ENCODE peak calls at places on chromosome 11, in seven cellular contexts. One of them, this sample, is unnamed.

GRCh38 chr11:35141538-35141937 is 2.6 kb downstream of the CD44 start:
- DNase-seq in fibroblast of pulmonary artery: no peak
- DNase-seq in fibroblast of lung: no peak
- DNase-seq in lower lobe of right lung: peak; percentile 85
- DNase-seq in suprapubic skin: peak; percentile 87
- DNase-seq in esophagus squamous epithelium: no peak
- DNase-seq in MM.1S: no peak
- DNase-seq in this sample: no peak

GRCh38 chr11:61071880-61072279 is 30.4 kb upstream of the CD5 start:
- DNase-seq in fibroblast of pulmonary artery: no peak
- DNase-seq in fibroblast of lung: no peak
- DNase-seq in lower lobe of right lung: no peak
- DNase-seq in suprapubic skin: no peak
- DNase-seq in esophagus squamous epithelium: no peak
- DNase-seq in MM.1S: no peak
- DNase-seq in this sample: no peak

GRCh38 chr11:41461057-41461681 is 1.7 kb upstream of the LRRC4C start:
- DNase-seq in fibroblast of pulmonary artery: peak; percentile 25
- DNase-seq in fibroblast of lung: no peak
- DNase-seq in lower lobe of right lung: no peak
- DNase-seq in suprapubic skin: no peak
- DNase-seq in esophagus squamous epithelium: no peak
- DNase-seq in MM.1S: peak; percentile 27
- DNase-seq in this sample: no peak

GRCh38 chr11:70354629-70355028 is 43.7 kb upstream of the CTTN start:
- DNase-seq in fibroblast of pulmonary artery: no peak
- DNase-seq in fibroblast of lung: no peak
- DNase-seq in lower lobe of right lung: no peak
- DNase-seq in suprapubic skin: no peak
- DNase-seq in esophagus squamous epithelium: no peak
- DNase-seq in MM.1S: no peak
- DNase-seq in this sample: no peak

GRCh38 chr11:22922672-22923071 is 62.4 kb upstream of the CCDC179 start:
- DNase-seq in fibroblast of pulmonary artery: peak; percentile 2
- DNase-seq in fibroblast of lung: no peak
- DNase-seq in lower lobe of right lung: no peak
- DNase-seq in suprapubic skin: no peak
- DNase-seq in esophagus squamous epithelium: no peak
- DNase-seq in MM.1S: no peak
- DNase-seq in this sample: no peak

GRCh38 chr11:65187146-65187675 is 5.5 kb downstream of the CAPN1 start:
- DNase-seq in fibroblast of pulmonary artery: no peak
- DNase-seq in fibroblast of lung: no peak
- DNase-seq in lower lobe of right lung: no peak
- DNase-seq in suprapubic skin: peak; percentile 47
- DNase-seq in esophagus squamous epithelium: no peak
- DNase-seq in MM.1S: no peak
- DNase-seq in this sample: no peak

GRCh38 chr11:278001-278951 is at the start of gene NLRP6:
- DNase-seq in fibroblast of pulmonary artery: no peak
- DNase-seq in fibroblast of lung: no peak
- DNase-seq in lower lobe of right lung: no peak
- DNase-seq in suprapubic skin: peak; percentile 66
- DNase-seq in esophagus squamous epithelium: no peak
- DNase-seq in MM.1S: no peak
- DNase-seq in this sample: no peak

GRCh38 chr11:13745165-13745564 is 76.7 kb downstream of the FAR1 start:
- DNase-seq in fibroblast of pulmonary artery: peak; percentile 27
- DNase-seq in fibroblast of lung: no peak
- DNase-seq in lower lobe of right lung: no peak
- DNase-seq in suprapubic skin: no peak
- DNase-seq in esophagus squamous epithelium: no peak
- DNase-seq in MM.1S: no peak
- DNase-seq in this sample: no peak

GRCh38 chr11:60767388-60767811 is 10.7 kb downstream of the MS4A15 start:
- DNase-seq in fibroblast of pulmonary artery: no peak
- DNase-seq in fibroblast of lung: no peak
- DNase-seq in lower lobe of right lung: no peak
- DNase-seq in suprapubic skin: no peak
- DNase-seq in esophagus squamous epithelium: no peak
- DNase-seq in MM.1S: no peak
- DNase-seq in this sample: no peak

GRCh38 chr11:130606781-130607511 is 158.5 kb downstream of the ADAMTS15 start:
- DNase-seq in fibroblast of pulmonary artery: no peak
- DNase-seq in fibroblast of lung: peak; percentile 60
- DNase-seq in lower lobe of right lung: no peak
- DNase-seq in suprapubic skin: peak; percentile 86
- DNase-seq in esophagus squamous epithelium: no peak
- DNase-seq in MM.1S: no peak
- DNase-seq in this sample: peak; percentile 84

GRCh38 chr11:36186340-36186739 is 102.9 kb downstream of the COMMD9 start:
- DNase-seq in fibroblast of pulmonary artery: peak; percentile 91
- DNase-seq in fibroblast of lung: peak; percentile 97
- DNase-seq in lower lobe of right lung: no peak
- DNase-seq in suprapubic skin: no peak
- DNase-seq in esophagus squamous epithelium: no peak
- DNase-seq in MM.1S: no peak
- DNase-seq in this sample: peak; percentile 77

GRCh38 chr11:12674571-12674935 is 332 bp downstream of the TEAD1 start:
- DNase-seq in fibroblast of pulmonary artery: peak; percentile 23
- DNase-seq in fibroblast of lung: no peak
- DNase-seq in lower lobe of right lung: no peak
- DNase-seq in suprapubic skin: peak; percentile 79
- DNase-seq in esophagus squamous epithelium: no peak
- DNase-seq in MM.1S: peak; percentile 36
- DNase-seq in this sample: no peak

GRCh38 chr11:10371926-10372641 is 67.2 kb downstream of the ADM start:
- DNase-seq in fibroblast of pulmonary artery: no peak
- DNase-seq in fibroblast of lung: peak; percentile 11
- DNase-seq in lower lobe of right lung: no peak
- DNase-seq in suprapubic skin: no peak
- DNase-seq in esophagus squamous epithelium: no peak
- DNase-seq in MM.1S: no peak
- DNase-seq in this sample: no peak

GRCh38 chr11:111680486-111681175 is 78.4 kb downstream of the SIK2 start:
- DNase-seq in fibroblast of pulmonary artery: no peak
- DNase-seq in fibroblast of lung: no peak
- DNase-seq in lower lobe of right lung: no peak
- DNase-seq in suprapubic skin: no peak
- DNase-seq in esophagus squamous epithelium: no peak
- DNase-seq in MM.1S: no peak
- DNase-seq in this sample: no peak

GRCh38 chr11:119374632-119375394 is 6.7 kb downstream of the USP2 start:
- DNase-seq in fibroblast of pulmonary artery: no peak
- DNase-seq in fibroblast of lung: no peak
- DNase-seq in lower lobe of right lung: no peak
- DNase-seq in suprapubic skin: no peak
- DNase-seq in esophagus squamous epithelium: no peak
- DNase-seq in MM.1S: no peak
- DNase-seq in this sample: no peak

GRCh38 chr11:119375629-119376196 is 5.8 kb downstream of the USP2 start:
- DNase-seq in fibroblast of pulmonary artery: peak; percentile 71
- DNase-seq in fibroblast of lung: peak; percentile 95
- DNase-seq in lower lobe of right lung: no peak
- DNase-seq in suprapubic skin: no peak
- DNase-seq in esophagus squamous epithelium: no peak
- DNase-seq in MM.1S: no peak
- DNase-seq in this sample: peak; percentile 64

GRCh38 chr11:119373059-119373875 is 8.2 kb downstream of the USP2 start:
- DNase-seq in fibroblast of pulmonary artery: no peak
- DNase-seq in fibroblast of lung: no peak
- DNase-seq in lower lobe of right lung: no peak
- DNase-seq in suprapubic skin: no peak
- DNase-seq in esophagus squamous epithelium: no peak
- DNase-seq in MM.1S: no peak
- DNase-seq in this sample: no peak

GRCh38 chr11:119372260-119373058 is 9.0 kb downstream of the USP2 start:
- DNase-seq in fibroblast of pulmonary artery: no peak
- DNase-seq in fibroblast of lung: no peak
- DNase-seq in lower lobe of right lung: no peak
- DNase-seq in suprapubic skin: no peak
- DNase-seq in esophagus squamous epithelium: no peak
- DNase-seq in MM.1S: no peak
- DNase-seq in this sample: no peak

GRCh38 chr11:119373917-119374631 is 7.4 kb downstream of the USP2 start:
- DNase-seq in fibroblast of pulmonary artery: peak; percentile 82
- DNase-seq in fibroblast of lung: peak; percentile 86
- DNase-seq in lower lobe of right lung: no peak
- DNase-seq in suprapubic skin: no peak
- DNase-seq in esophagus squamous epithelium: no peak
- DNase-seq in MM.1S: peak; percentile 38
- DNase-seq in this sample: peak; percentile 61
- H3K4me3 ChIP-seq in fibroblast of pulmonary artery: no peak overlapping the region
- H3K4me3 ChIP-seq in fibroblast of lung: no peak overlapping the region
- H3K4me3 ChIP-seq in lower lobe of right lung: no peak overlapping the region
- H3K4me3 ChIP-seq in suprapubic skin: no peak overlapping the region
- H3K4me3 ChIP-seq in esophagus squamous epithelium: no peak overlapping the region
- H3K4me3 ChIP-seq in MM.1S: no peak overlapping the region
- H3K4me3 ChIP-seq in this sample: no peak overlapping the region

DNA sequence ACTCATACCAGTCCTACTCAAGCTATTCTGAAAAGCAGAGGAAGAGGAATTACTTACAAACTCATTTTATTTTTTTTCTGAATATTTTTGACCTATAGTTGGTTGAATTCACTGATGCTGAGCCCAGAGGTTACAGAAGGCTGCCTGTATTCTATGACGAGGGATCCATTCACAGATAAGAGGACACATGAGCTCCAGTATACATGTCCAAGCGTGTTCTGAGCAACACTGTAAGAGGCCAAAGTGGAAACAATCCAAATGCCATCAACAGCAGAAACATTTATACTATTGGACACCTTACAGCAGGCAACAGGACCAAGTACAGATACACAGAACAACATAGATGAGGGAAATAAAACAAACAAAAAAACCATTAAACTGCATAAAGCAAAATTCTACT is 10.3 kb downstream of the KDM4E start:
- DNase-seq in fibroblast of pulmonary artery: no peak
- DNase-seq in fibroblast of lung: no peak
- DNase-seq in lower lobe of right lung: no peak
- DNase-seq in suprapubic skin: no peak
- DNase-seq in esophagus squamous epithelium: no peak
- DNase-seq in MM.1S: no peak
- DNase-seq in this sample: no peak
- TF ChIP-seq CTCF in fibroblast of pulmonary artery: no peak
- TF ChIP-seq CTCF in fibroblast of lung: no peak
- TF ChIP-seq CTCF in lower lobe of right lung: no peak
- TF ChIP-seq CTCF in suprapubic skin: no peak
- TF ChIP-seq CTCF in esophagus squamous epithelium: no peak
- TF ChIP-seq CTCF in MM.1S: no peak
- TF ChIP-seq CTCF in this sample: no peak

GRCh38 chr11:1824221-1825038 is 10.4 kb upstream of the SYT8 start:
- DNase-seq in fibroblast of pulmonary artery: no peak
- DNase-seq in fibroblast of lung: no peak
- DNase-seq in lower lobe of right lung: no peak
- DNase-seq in suprapubic skin: no peak
- DNase-seq in esophagus squamous epithelium: no peak
- DNase-seq in MM.1S: no peak
- DNase-seq in this sample: no peak

GRCh38 chr11:1826552-1827094 is 8.2 kb upstream of the SYT8 start:
- DNase-seq in fibroblast of pulmonary artery: peak; percentile 74
- DNase-seq in fibroblast of lung: peak; percentile 75
- DNase-seq in lower lobe of right lung: peak; percentile 65
- DNase-seq in suprapubic skin: peak; percentile 73
- DNase-seq in esophagus squamous epithelium: no peak
- DNase-seq in MM.1S: no peak
- DNase-seq in this sample: peak; percentile 43

GRCh38 chr11:1825039-1825740 is 9.6 kb upstream of the SYT8 start:
- DNase-seq in fibroblast of pulmonary artery: peak; percentile 16
- DNase-seq in fibroblast of lung: no peak
- DNase-seq in lower lobe of right lung: peak; percentile 80
- DNase-seq in suprapubic skin: no peak
- DNase-seq in esophagus squamous epithelium: no peak
- DNase-seq in MM.1S: peak; percentile 18
- DNase-seq in this sample: no peak

GRCh38 chr11:1827095-1827797 is 7.5 kb upstream of the SYT8 start:
- DNase-seq in fibroblast of pulmonary artery: peak; percentile 84
- DNase-seq in fibroblast of lung: peak; percentile 74
- DNase-seq in lower lobe of right lung: peak; percentile 79
- DNase-seq in suprapubic skin: no peak
- DNase-seq in esophagus squamous epithelium: no peak
- DNase-seq in MM.1S: no peak
- DNase-seq in this sample: peak; percentile 73

DNA sequence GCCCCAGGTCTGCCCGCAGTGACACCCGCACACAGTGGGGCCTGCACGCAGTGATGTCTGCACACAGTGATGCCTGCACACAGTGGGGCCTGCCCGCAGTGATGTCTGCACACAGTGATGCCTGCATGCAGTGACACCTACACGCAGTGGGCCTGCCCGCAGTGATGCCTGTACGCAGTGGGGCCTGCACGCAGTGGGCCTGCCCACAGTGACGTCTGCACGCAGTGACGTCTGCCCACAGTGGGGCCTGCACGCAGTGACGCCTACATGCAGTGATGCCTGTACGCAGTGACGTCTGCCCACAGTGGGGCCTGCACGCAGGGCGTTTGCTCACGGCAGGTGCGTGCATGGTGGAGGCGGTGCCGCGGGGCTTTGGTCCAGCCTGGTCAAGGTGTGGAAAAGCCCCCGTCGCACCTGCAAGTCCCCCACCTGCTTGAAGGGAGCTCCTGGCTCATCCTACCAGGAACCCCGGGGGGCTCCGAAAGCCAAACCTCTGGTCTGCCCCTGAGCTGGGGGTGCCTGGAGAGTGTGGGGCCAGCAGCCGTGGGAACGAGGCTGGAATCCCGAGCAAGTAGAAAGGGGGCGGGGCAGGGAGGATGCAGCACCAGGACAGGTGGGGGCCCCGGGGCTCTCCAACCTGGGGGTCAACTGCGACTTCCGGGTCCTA is 8.9 kb upstream of the SYT8 start:
- DNase-seq in fibroblast of pulmonary artery: no peak
- DNase-seq in fibroblast of lung: no peak
- DNase-seq in lower lobe of right lung: peak; percentile 37
- DNase-seq in suprapubic skin: peak; percentile 75
- DNase-seq in esophagus squamous epithelium: no peak
- DNase-seq in MM.1S: no peak
- DNase-seq in this sample: no peak
- H3K4me3 ChIP-seq in fibroblast of pulmonary artery: no peak overlapping the region
- H3K4me3 ChIP-seq in fibroblast of lung: no peak overlapping the region
- H3K4me3 ChIP-seq in lower lobe of right lung: no peak overlapping the region
- H3K4me3 ChIP-seq in suprapubic skin: no peak overlapping the region
- H3K4me3 ChIP-seq in esophagus squamous epithelium: no peak overlapping the region
- H3K4me3 ChIP-seq in MM.1S: no peak overlapping the region
- H3K4me3 ChIP-seq in this sample: no peak overlapping the region

DNA sequence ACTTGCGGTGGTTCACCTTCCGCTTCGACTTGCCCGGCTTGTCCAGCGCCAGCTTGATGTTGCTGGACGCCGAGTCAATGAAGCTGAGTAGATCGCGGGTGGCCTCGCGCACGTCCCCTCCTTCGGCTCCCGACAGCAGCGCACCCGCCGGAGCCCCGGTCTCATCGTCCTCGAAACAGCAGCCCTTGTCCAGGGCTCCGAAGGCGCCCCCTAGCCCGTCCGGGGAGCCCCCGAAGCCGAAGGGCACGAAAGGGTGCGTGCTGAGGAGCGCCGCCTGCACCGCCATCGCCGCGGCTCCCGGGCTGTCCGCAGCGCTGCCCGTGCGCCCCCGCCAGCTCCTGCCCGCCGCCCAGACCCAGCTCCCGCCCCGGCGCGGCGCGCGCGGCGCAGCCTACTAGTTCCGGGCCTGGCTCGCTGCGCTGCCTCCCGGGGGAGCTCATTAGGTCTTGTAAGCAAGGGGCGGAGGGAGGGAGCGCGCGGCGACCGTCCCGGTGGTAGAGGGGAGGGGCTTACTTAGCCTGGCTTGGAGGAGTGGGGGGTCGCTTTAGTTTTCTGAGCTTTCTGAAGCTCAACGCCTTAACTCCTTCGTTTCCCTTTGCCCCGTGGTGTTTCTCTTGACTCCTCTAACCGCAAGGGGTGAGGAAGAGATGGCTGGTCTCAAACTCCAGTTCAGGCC is at the start of gene FAM181B:
- DNase-seq in fibroblast of pulmonary artery: peak; percentile 13
- DNase-seq in fibroblast of lung: peak; percentile 18
- DNase-seq in lower lobe of right lung: no peak
- DNase-seq in suprapubic skin: no peak
- DNase-seq in esophagus squamous epithelium: no peak
- DNase-seq in MM.1S: no peak
- DNase-seq in this sample: peak; percentile 49
- TF ChIP-seq CTCF in fibroblast of pulmonary artery: no peak
- TF ChIP-seq CTCF in fibroblast of lung: no peak
- TF ChIP-seq CTCF in lower lobe of right lung: no peak
- TF ChIP-seq CTCF in suprapubic skin: no peak
- TF ChIP-seq CTCF in esophagus squamous epithelium: no peak
- TF ChIP-seq CTCF in MM.1S: no peak
- TF ChIP-seq CTCF in this sample: no peak

This sample was measured in foreskin fibroblast.